ENCODE peak calls at places on chromosomes 11 and 22, in five cellular contexts. One of them, this sample, is unnamed. For H3K4me1 and H3K9me3, the result is how much of the 10 kb centered on the place peaks cover.

GRCh38 chr11:25159341-25159740 is 662.5 kb downstream of the LUZP2 start:
- DNase-seq in heart right ventricle: no peak
- DNase-seq in effector memory CD4-positive, alpha-beta T cell: no peak
- DNase-seq in mammary epithelial cell: no peak
- DNase-seq in left ventricle myocardium inferior: no peak
- DNase-seq in this sample: no peak

GRCh38 chr22:47071078-47071811 is 308.8 kb downstream of the TBC1D22A start:
- DNase-seq in mammary epithelial cell: no peak
- DNase-seq in effector memory CD4-positive, alpha-beta T cell: no peak
- DNase-seq in left ventricle myocardium inferior: no peak
- DNase-seq in heart right ventricle: no peak
- DNase-seq in this sample: no peak

GRCh38 chr11:15471028-15471708 is 356.4 kb downstream of the INSC start:
- DNase-seq in heart right ventricle: no peak
- DNase-seq in left ventricle myocardium inferior: no peak
- DNase-seq in mammary epithelial cell: no peak
- DNase-seq in effector memory CD4-positive, alpha-beta T cell: no peak
- DNase-seq in this sample: no peak

GRCh38 chr22:46027219-46028068 is 50.5 kb upstream of the WNT7B start:
- DNase-seq in effector memory CD4-positive, alpha-beta T cell: no peak
- DNase-seq in left ventricle myocardium inferior: peak
- DNase-seq in heart right ventricle: no peak
- DNase-seq in mammary epithelial cell: no peak
- DNase-seq in this sample: no peak

GRCh38 chr22:45159652-45160462 is 3.9 kb upstream of the NUP50 start:
- DNase-seq in effector memory CD4-positive, alpha-beta T cell: no peak
- DNase-seq in heart right ventricle: no peak
- DNase-seq in mammary epithelial cell: no peak
- DNase-seq in left ventricle myocardium inferior: no peak
- DNase-seq in this sample: peak

GRCh38 chr11:45388472-45388871 is 102.3 kb upstream of the SYT13 start:
- DNase-seq in left ventricle myocardium inferior: no peak
- DNase-seq in mammary epithelial cell: no peak
- DNase-seq in effector memory CD4-positive, alpha-beta T cell: no peak
- DNase-seq in heart right ventricle: no peak
- DNase-seq in this sample: no peak

GRCh38 chr11:67105964-67106363 is 13.1 kb upstream of the KDM2A start:
- DNase-seq in left ventricle myocardium inferior: no peak
- DNase-seq in mammary epithelial cell: no peak
- DNase-seq in effector memory CD4-positive, alpha-beta T cell: no peak
- DNase-seq in heart right ventricle: no peak
- DNase-seq in this sample: no peak

GRCh38 chr22:27986459-27986858 is 67.4 kb upstream of the PITPNB start:
- DNase-seq in mammary epithelial cell: no peak
- DNase-seq in left ventricle myocardium inferior: no peak
- DNase-seq in effector memory CD4-positive, alpha-beta T cell: no peak
- DNase-seq in heart right ventricle: no peak
- DNase-seq in this sample: peak

GRCh38 chr11:58577441-58578135 is 1.3 kb upstream of the ZFP91 start:
- DNase-seq in left ventricle myocardium inferior: peak
- DNase-seq in mammary epithelial cell: peak
- DNase-seq in effector memory CD4-positive, alpha-beta T cell: peak
- DNase-seq in heart right ventricle: peak
- DNase-seq in this sample: peak

GRCh38 chr22:33354928-33355327 is 296.7 kb upstream of the SYN3 start:
- DNase-seq in heart right ventricle: no peak
- DNase-seq in left ventricle myocardium inferior: no peak
- DNase-seq in effector memory CD4-positive, alpha-beta T cell: no peak
- DNase-seq in mammary epithelial cell: no peak
- DNase-seq in this sample: no peak

GRCh38 chr22:32206774-32207758 is 2.2 kb upstream of the RFPL2 start:
- DNase-seq in left ventricle myocardium inferior: no peak
- DNase-seq in mammary epithelial cell: peak
- DNase-seq in effector memory CD4-positive, alpha-beta T cell: no peak
- DNase-seq in heart right ventricle: no peak
- DNase-seq in this sample: no peak

GRCh38 chr11:130744804-130745203 is 171.5 kb downstream of the SNX19 start:
- DNase-seq in mammary epithelial cell: no peak
- DNase-seq in left ventricle myocardium inferior: no peak
- DNase-seq in effector memory CD4-positive, alpha-beta T cell: no peak
- DNase-seq in heart right ventricle: no peak
- DNase-seq in this sample: no peak

GRCh38 chr11:96760815-96761214 is 371.0 kb downstream of the JRKL start:
- DNase-seq in left ventricle myocardium inferior: no peak
- DNase-seq in effector memory CD4-positive, alpha-beta T cell: no peak
- DNase-seq in heart right ventricle: no peak
- DNase-seq in mammary epithelial cell: no peak
- DNase-seq in this sample: no peak

GRCh38 chr11:114131366-114131963 is 72.0 kb downstream of the ZBTB16 start:
- DNase-seq in effector memory CD4-positive, alpha-beta T cell: no peak
- DNase-seq in left ventricle myocardium inferior: no peak
- DNase-seq in mammary epithelial cell: no peak
- DNase-seq in heart right ventricle: no peak
- DNase-seq in this sample: no peak

GRCh38 chr11:114129699-114130659 is 70.5 kb downstream of the ZBTB16 start:
- DNase-seq in heart right ventricle: no peak
- DNase-seq in left ventricle myocardium inferior: no peak
- DNase-seq in effector memory CD4-positive, alpha-beta T cell: no peak
- DNase-seq in mammary epithelial cell: no peak
- DNase-seq in this sample: no peak

GRCh38 chr11:114125531-114125930 is 66.0 kb downstream of the ZBTB16 start:
- DNase-seq in mammary epithelial cell: no peak
- DNase-seq in effector memory CD4-positive, alpha-beta T cell: no peak
- DNase-seq in heart right ventricle: no peak
- DNase-seq in left ventricle myocardium inferior: no peak
- DNase-seq in this sample: no peak

GRCh38 chr11:114125959-114126358 is 66.4 kb downstream of the ZBTB16 start:
- DNase-seq in effector memory CD4-positive, alpha-beta T cell: no peak
- DNase-seq in left ventricle myocardium inferior: no peak
- DNase-seq in mammary epithelial cell: no peak
- DNase-seq in heart right ventricle: no peak
- DNase-seq in this sample: no peak

DNA sequence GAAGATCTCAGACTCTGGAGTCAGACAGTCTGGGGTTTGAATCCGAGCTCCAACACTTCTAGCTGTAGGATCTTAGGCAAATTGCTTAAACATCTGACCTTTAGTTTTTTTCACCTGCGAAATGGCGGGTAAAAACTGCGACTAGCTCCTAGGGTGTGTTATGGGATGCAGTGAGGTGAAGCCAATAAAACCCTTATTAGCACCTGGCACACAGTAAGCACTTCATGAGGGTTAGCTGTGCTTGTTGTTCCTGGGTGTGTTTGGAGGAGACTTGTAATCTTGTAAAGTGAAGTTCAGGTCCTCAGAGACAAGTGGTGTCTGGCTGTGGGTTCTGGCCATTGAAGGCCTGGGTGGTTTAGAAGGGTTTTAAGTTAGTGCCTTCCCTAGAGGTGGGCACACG is 68.9 kb downstream of the ZBTB16 start:
- DNase-seq in left ventricle myocardium inferior: no peak
- DNase-seq in effector memory CD4-positive, alpha-beta T cell: no peak
- DNase-seq in heart right ventricle: no peak
- DNase-seq in mammary epithelial cell: no peak
- DNase-seq in this sample: no peak
- H3K4me1 ChIP-seq in left ventricle myocardium inferior: half or more
- H3K4me1 ChIP-seq in effector memory CD4-positive, alpha-beta T cell: under half
- H3K4me1 ChIP-seq in heart right ventricle: half or more
- H3K4me1 ChIP-seq in mammary epithelial cell: under half
- H3K4me1 ChIP-seq in this sample: under half

GRCh38 chr22:30970356-30970746 is 1.3 kb downstream of the TUG1 start:
- DNase-seq in left ventricle myocardium inferior: no peak
- DNase-seq in effector memory CD4-positive, alpha-beta T cell: no peak
- DNase-seq in mammary epithelial cell: no peak
- DNase-seq in heart right ventricle: no peak
- DNase-seq in this sample: no peak

GRCh38 chr22:30968924-30969531 is at the start of gene TUG1:
- DNase-seq in effector memory CD4-positive, alpha-beta T cell: peak
- DNase-seq in heart right ventricle: peak
- DNase-seq in left ventricle myocardium inferior: peak
- DNase-seq in mammary epithelial cell: peak
- DNase-seq in this sample: peak

GRCh38 chr22:30968015-30968923 is at the start of gene MORC2:
- DNase-seq in mammary epithelial cell: no peak
- DNase-seq in heart right ventricle: peak
- DNase-seq in effector memory CD4-positive, alpha-beta T cell: no peak
- DNase-seq in left ventricle myocardium inferior: no peak
- DNase-seq in this sample: peak

GRCh38 chr22:30964858-30965257 is 3.7 kb downstream of the MORC2 start:
- DNase-seq in left ventricle myocardium inferior: no peak
- DNase-seq in heart right ventricle: no peak
- DNase-seq in effector memory CD4-positive, alpha-beta T cell: no peak
- DNase-seq in mammary epithelial cell: no peak
- DNase-seq in this sample: no peak

GRCh38 chr22:30969532-30970355 is 679 bp downstream of the TUG1 start:
- DNase-seq in heart right ventricle: peak
- DNase-seq in effector memory CD4-positive, alpha-beta T cell: no peak
- DNase-seq in mammary epithelial cell: peak
- DNase-seq in left ventricle myocardium inferior: peak
- DNase-seq in this sample: no peak
- H3K9me3 ChIP-seq in heart right ventricle: under half
- H3K9me3 ChIP-seq in effector memory CD4-positive, alpha-beta T cell: under half
- H3K9me3 ChIP-seq in mammary epithelial cell: under half
- H3K9me3 ChIP-seq in left ventricle myocardium inferior: half or more
- H3K9me3 ChIP-seq in this sample: under half

DNA sequence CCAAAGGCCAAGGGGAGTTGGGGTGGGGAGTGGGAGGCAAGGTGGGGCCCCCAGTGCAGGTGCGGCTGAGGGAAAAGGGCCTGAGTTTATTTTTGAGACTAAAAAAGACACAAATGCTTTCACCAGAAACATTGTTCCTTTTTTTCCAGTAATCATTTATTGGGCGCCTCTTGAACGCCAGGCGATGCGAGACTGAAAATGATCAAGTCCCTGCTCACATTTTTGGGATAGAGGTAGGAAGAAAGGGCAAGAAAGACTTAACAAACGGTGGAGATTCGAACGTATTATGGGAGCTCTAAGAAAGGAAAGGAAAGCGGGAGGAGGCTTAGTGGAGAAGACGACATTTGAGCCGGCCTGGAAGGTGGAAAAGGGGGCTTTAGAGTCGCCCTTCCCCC is 796 bp upstream of the SF3B2 start:
- DNase-seq in mammary epithelial cell: no peak
- DNase-seq in effector memory CD4-positive, alpha-beta T cell: no peak
- DNase-seq in heart right ventricle: no peak
- DNase-seq in left ventricle myocardium inferior: no peak
- DNase-seq in this sample: no peak
- H3K4me3 ChIP-seq in mammary epithelial cell: peak
- H3K4me3 ChIP-seq in effector memory CD4-positive, alpha-beta T cell: peak
- H3K4me3 ChIP-seq in heart right ventricle: peak
- H3K4me3 ChIP-seq in left ventricle myocardium inferior: peak
- H3K4me3 ChIP-seq in this sample: peak

DNA sequence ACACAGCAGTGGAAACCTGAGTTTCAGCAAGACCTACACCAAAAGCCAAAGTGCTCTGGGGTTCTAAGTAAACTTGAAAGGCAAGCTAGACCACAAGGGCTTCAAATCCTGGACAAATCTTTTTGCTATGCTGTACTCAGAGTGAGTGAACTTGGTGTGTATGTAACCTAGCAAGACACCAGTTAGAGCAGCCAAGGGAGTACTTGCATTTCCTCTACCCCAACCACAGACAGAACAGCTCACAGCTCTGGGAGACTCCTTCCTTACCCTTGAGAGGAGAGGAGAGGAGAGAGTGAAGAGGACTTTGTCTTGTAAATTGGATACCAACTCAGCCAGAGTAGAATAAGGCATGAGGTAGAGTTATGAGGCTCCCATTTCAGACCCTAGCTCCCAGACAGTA is 71.4 kb downstream of the CTSC start:
- DNase-seq in heart right ventricle: no peak
- DNase-seq in effector memory CD4-positive, alpha-beta T cell: no peak
- DNase-seq in left ventricle myocardium inferior: no peak
- DNase-seq in mammary epithelial cell: no peak
- DNase-seq in this sample: no peak
- H3K4me1 ChIP-seq in heart right ventricle: under half
- H3K4me1 ChIP-seq in effector memory CD4-positive, alpha-beta T cell: under half
- H3K4me1 ChIP-seq in left ventricle myocardium inferior: under half
- H3K4me1 ChIP-seq in mammary epithelial cell: under half
- H3K4me1 ChIP-seq in this sample: under half

GRCh38 chr11:133827556-133827955 is 17.8 kb downstream of the SPATA19 start:
- DNase-seq in effector memory CD4-positive, alpha-beta T cell: no peak
- DNase-seq in mammary epithelial cell: no peak
- DNase-seq in heart right ventricle: no peak
- DNase-seq in left ventricle myocardium inferior: no peak
- DNase-seq in this sample: no peak

GRCh38 chr11:133824593-133824992 is 20.7 kb downstream of the SPATA19 start:
- DNase-seq in heart right ventricle: no peak
- DNase-seq in mammary epithelial cell: no peak
- DNase-seq in effector memory CD4-positive, alpha-beta T cell: no peak
- DNase-seq in left ventricle myocardium inferior: no peak
- DNase-seq in this sample: no peak

GRCh38 chr11:133823211-133823610 is 22.1 kb downstream of the SPATA19 start:
- DNase-seq in heart right ventricle: no peak
- DNase-seq in mammary epithelial cell: no peak
- DNase-seq in effector memory CD4-positive, alpha-beta T cell: no peak
- DNase-seq in left ventricle myocardium inferior: no peak
- DNase-seq in this sample: no peak

GRCh38 chr11:133825156-133825555 is 20.2 kb downstream of the SPATA19 start:
- DNase-seq in heart right ventricle: no peak
- DNase-seq in left ventricle myocardium inferior: no peak
- DNase-seq in mammary epithelial cell: no peak
- DNase-seq in effector memory CD4-positive, alpha-beta T cell: no peak
- DNase-seq in this sample: no peak

GRCh38 chr11:133825666-133826065 is 19.6 kb downstream of the SPATA19 start:
- DNase-seq in left ventricle myocardium inferior: no peak
- DNase-seq in mammary epithelial cell: no peak
- DNase-seq in heart right ventricle: no peak
- DNase-seq in effector memory CD4-positive, alpha-beta T cell: no peak
- DNase-seq in this sample: no peak
- H3K9me3 ChIP-seq in left ventricle myocardium inferior: under half
- H3K9me3 ChIP-seq in mammary epithelial cell: under half
- H3K9me3 ChIP-seq in heart right ventricle: under half
- H3K9me3 ChIP-seq in effector memory CD4-positive, alpha-beta T cell: under half
- H3K9me3 ChIP-seq in this sample: under half

GRCh38 chr22:24579242-24579569 is 13.7 kb downstream of the LRRC75B start:
- DNase-seq in heart right ventricle: no peak
- DNase-seq in effector memory CD4-positive, alpha-beta T cell: no peak
- DNase-seq in left ventricle myocardium inferior: no peak
- DNase-seq in mammary epithelial cell: no peak
- DNase-seq in this sample: no peak
- H3K4me3 ChIP-seq in heart right ventricle: no peak
- H3K4me3 ChIP-seq in effector memory CD4-positive, alpha-beta T cell: no peak
- H3K4me3 ChIP-seq in left ventricle myocardium inferior: no peak
- H3K4me3 ChIP-seq in mammary epithelial cell: no peak
- H3K4me3 ChIP-seq in this sample: no peak

GRCh38 chr11:114145166-114145695 is 85.7 kb downstream of the ZBTB16 start:
- DNase-seq in left ventricle myocardium inferior: no peak
- DNase-seq in heart right ventricle: no peak
- DNase-seq in effector memory CD4-positive, alpha-beta T cell: no peak
- DNase-seq in mammary epithelial cell: no peak
- DNase-seq in this sample: no peak
- H3K4me1 ChIP-seq in left ventricle myocardium inferior: half or more
- H3K4me1 ChIP-seq in heart right ventricle: half or more
- H3K4me1 ChIP-seq in effector memory CD4-positive, alpha-beta T cell: under half
- H3K4me1 ChIP-seq in mammary epithelial cell: under half
- H3K4me1 ChIP-seq in this sample: under half